ENCODE peak calls at places on chromosomes 12 and 14, in ten cellular contexts. W is AG04449, M is cardiac muscle cell, X is right lobe of liver, Q is A549, O is OCI-LY7, E is brain microvascular endothelial cell, B is left lung, G is transverse colon, A is pancreas. C is an unnamed sample.

GRCh38 chr12:1302471-1302870 is 291.9 kb downstream of the FBXL14 start:
- DNase-seq in W (no peak), M (no peak), X (no peak), Q (no peak), O (no peak), E (no peak), B (no peak), G (no peak), A (no peak), C (no peak)

GRCh38 chr14:99304208-99304607 is 32.2 kb upstream of the BCL11B start:
- DNase-seq in W (no peak), M (no peak), X (no peak), Q (no peak), O (no peak), E (no peak), B (no peak), G (no peak), A (no peak), C (no peak)

GRCh38 chr14:92439551-92440344 is 73.8 kb upstream of the RIN3 start:
- DNase-seq in W (no peak), M (peak), X (no peak), Q (no peak), O (peak), E (no peak), B (no peak), G (no peak), A (no peak), C (no peak)

GRCh38 chr12:98355322-98355721 is 160.1 kb upstream of the TMPO start:
- DNase-seq in W (peak), M (no peak), X (no peak), Q (peak), O (no peak), E (peak), B (no peak), G (no peak), A (no peak), C (no peak)

GRCh38 chr12:114743289-114743688 is 59.3 kb upstream of the TBX3 start:
- DNase-seq in W (no peak), M (no peak), X (no peak), Q (no peak), O (no peak), E (no peak), B (no peak), G (no peak), A (no peak), C (no peak)

GRCh38 chr14:32252030-32252670 is 49.1 kb upstream of the RNU6-8 start:
- DNase-seq in W (no peak), M (peak), X (no peak), Q (peak), O (peak), E (peak), B (no peak), G (peak), A (peak), C (no peak)

GRCh38 chr14:52834440-52834842 is 43.0 kb upstream of the GNPNAT1 start:
- DNase-seq in W (peak), M (no peak), X (no peak), Q (peak), O (no peak), E (peak), B (no peak), G (no peak), A (no peak), C (peak)

GRCh38 chr12:24820872-24821271 is 128.0 kb downstream of the BCAT1 start:
- DNase-seq in W (no peak), M (no peak), X (no peak), Q (no peak), O (no peak), E (peak), B (no peak), G (no peak), A (peak), C (peak)

GRCh38 chr12:63410197-63410596 is 258.1 kb downstream of the DPY19L2 start:
- DNase-seq in W (no peak), M (no peak), X (no peak), Q (no peak), O (no peak), E (no peak), B (no peak), G (no peak), A (no peak), C (no peak)

GRCh38 chr14:54488318-54488645 is 498 bp downstream of the GMFB start:
- DNase-seq in W (no peak), M (no peak), X (no peak), Q (no peak), O (peak), E (no peak), B (no peak), G (no peak), A (no peak), C (no peak)

GRCh38 chr14:30994681-30995620 is 30.5 kb upstream of the AP4S1 start:
- DNase-seq in W (no peak), M (no peak), X (no peak), Q (no peak), O (no peak), E (no peak), B (no peak), G (no peak), A (no peak), C (no peak)

GRCh38 chr12:114762490-114763110 is 78.6 kb upstream of the TBX3 start:
- DNase-seq in W (no peak), M (no peak), X (no peak), Q (no peak), O (no peak), E (peak), B (no peak), G (no peak), A (no peak), C (peak)

GRCh38 chr12:50620050-50620974 is 115.5 kb downstream of the DIP2B start:
- DNase-seq in W (peak), M (peak), X (no peak), Q (no peak), O (no peak), E (peak), B (no peak), G (no peak), A (no peak), C (peak)

GRCh38 chr12:62860501-62861156 is 74.3 kb downstream of the PPM1H start:
- DNase-seq in W (no peak), M (no peak), X (no peak), Q (no peak), O (no peak), E (peak), B (no peak), G (no peak), A (no peak), C (no peak)

GRCh38 chr12:124524231-124524925 is 43.0 kb downstream of the NCOR2 start:
- DNase-seq in W (no peak), M (no peak), X (no peak), Q (peak), O (no peak), E (peak), B (no peak), G (no peak), A (no peak), C (no peak)

GRCh38 chr12:55716582-55717396 is 943 bp downstream of the BLOC1S1 start:
- DNase-seq in W (no peak), M (no peak), X (no peak), Q (no peak), O (no peak), E (no peak), B (no peak), G (no peak), A (no peak), C (no peak)

GRCh38 chr12:54160050-54160449 is 28.7 kb downstream of the SMUG1 start:
- DNase-seq in W (no peak), M (no peak), X (no peak), Q (no peak), O (no peak), E (no peak), B (no peak), G (no peak), A (no peak), C (no peak)

GRCh38 chr14:85416771-85417170 is 113.2 kb upstream of the FLRT2 start:
- DNase-seq in W (no peak), M (no peak), X (no peak), Q (peak), O (no peak), E (peak), B (no peak), G (no peak), A (no peak), C (peak)

GRCh38 chr12:48794870-48795269 is 6.0 kb upstream of the ADCY6 start:
- DNase-seq in W (no peak), M (no peak), X (no peak), Q (no peak), O (no peak), E (no peak), B (no peak), G (no peak), A (no peak), C (no peak)

GRCh38 chr14:104694991-104695659 is 5.7 kb downstream of the INF2 start:
- DNase-seq in W (no peak), M (no peak), X (peak), Q (no peak), O (no peak), E (no peak), B (no peak), G (peak), A (no peak), C (no peak)

GRCh38 chr14:69750495-69750894 is 16.4 kb upstream of the SRSF5 start:
- DNase-seq in W (no peak), M (no peak), X (no peak), Q (no peak), O (no peak), E (no peak), B (no peak), G (no peak), A (no peak), C (no peak)

GRCh38 chr14:93136009-93136408 is 20.3 kb upstream of the ITPK1 start:
- DNase-seq in W (no peak), M (no peak), X (no peak), Q (no peak), O (no peak), E (no peak), B (no peak), G (no peak), A (peak), C (no peak)

GRCh38 chr14:77653473-77653872 is 37.0 kb upstream of the SPTLC2 start:
- DNase-seq in W (no peak), M (no peak), X (no peak), Q (no peak), O (peak), E (no peak), B (no peak), G (no peak), A (no peak), C (no peak)

GRCh38 chr12:89160716-89161123 is 191.6 kb downstream of the DUSP6 start:
- DNase-seq in W (no peak), M (no peak), X (peak), Q (no peak), O (no peak), E (peak), B (peak), G (peak), A (peak), C (peak)

GRCh38 chr14:91008759-91009409 is 51.6 kb downstream of the RPS6KA5 start:
- DNase-seq in W (no peak), M (no peak), X (no peak), Q (no peak), O (no peak), E (no peak), B (no peak), G (no peak), A (no peak), C (no peak)

GRCh38 chr14:101216725-101217463 is 313.4 kb upstream of the RTL1 start:
- DNase-seq in W (no peak), M (no peak), X (peak), Q (no peak), O (no peak), E (no peak), B (no peak), G (no peak), A (no peak), C (no peak)

GRCh38 chr14:101215936-101216335 is 312.4 kb upstream of the RTL1 start:
- DNase-seq in W (no peak), M (no peak), X (no peak), Q (no peak), O (no peak), E (no peak), B (peak), G (peak), A (no peak), C (no peak)

GRCh38 chr14:101217972-101218371 is 314.4 kb upstream of the RTL1 start:
- DNase-seq in W (no peak), M (no peak), X (no peak), Q (no peak), O (no peak), E (no peak), B (no peak), G (no peak), A (no peak), C (no peak)

GRCh38 chr14:101219896-101220703 is 316.6 kb upstream of the RTL1 start:
- DNase-seq in W (no peak), M (no peak), X (no peak), Q (no peak), O (no peak), E (no peak), B (no peak), G (no peak), A (no peak), C (no peak)

GRCh38 chr14:101215266-101215665 is 311.7 kb upstream of the RTL1 start:
- DNase-seq in W (no peak), M (no peak), X (no peak), Q (no peak), O (no peak), E (no peak), B (no peak), G (no peak), A (no peak), C (no peak)
- H3K4me3 ChIP-seq in W (no peak), M (no peak), X (no peak), Q (no peak), O (no peak), E (no peak), B (no peak), G (no peak), A (no peak), C (no peak)

DNA sequence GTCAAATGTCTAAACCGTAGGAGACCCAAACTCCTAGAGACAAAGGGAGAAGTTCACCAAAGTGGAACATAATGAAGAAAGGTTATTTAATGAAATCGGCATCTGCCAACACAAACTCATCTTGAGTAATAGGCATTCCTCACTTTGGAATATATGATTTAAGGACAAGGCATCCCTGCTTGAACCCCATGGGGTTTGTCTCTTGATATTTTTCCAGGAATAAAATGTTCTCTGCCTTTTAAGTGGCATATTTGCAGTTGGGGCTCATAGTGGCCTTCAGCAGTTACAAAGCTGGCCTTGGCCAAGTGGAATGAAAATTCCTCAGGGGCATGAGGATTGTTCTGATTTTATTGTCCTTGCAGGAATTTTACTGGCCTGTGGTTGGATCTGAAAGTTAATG is 7.1 kb downstream of the POP5 start:
- DNase-seq in W (no peak), M (no peak), X (no peak), Q (no peak), O (no peak), E (no peak), B (no peak), G (no peak), A (no peak), C (no peak)
- H3K4me3 ChIP-seq in W (no peak), M (no peak), X (no peak), Q (no peak), O (no peak), E (no peak), B (no peak), G (no peak), A (no peak), C (no peak)

GRCh38 chr14:103107941-103108748 is 13.6 kb downstream of the EXOC3L4 start:
- DNase-seq in W (no peak), M (no peak), X (no peak), Q (no peak), O (no peak), E (no peak), B (no peak), G (no peak), A (no peak), C (no peak)
- H3K4me3 ChIP-seq in W (no peak), M (no peak), X (no peak), Q (peak), O (no peak), E (no peak), B (no peak), G (no peak), A (no peak), C (no peak)

DNA sequence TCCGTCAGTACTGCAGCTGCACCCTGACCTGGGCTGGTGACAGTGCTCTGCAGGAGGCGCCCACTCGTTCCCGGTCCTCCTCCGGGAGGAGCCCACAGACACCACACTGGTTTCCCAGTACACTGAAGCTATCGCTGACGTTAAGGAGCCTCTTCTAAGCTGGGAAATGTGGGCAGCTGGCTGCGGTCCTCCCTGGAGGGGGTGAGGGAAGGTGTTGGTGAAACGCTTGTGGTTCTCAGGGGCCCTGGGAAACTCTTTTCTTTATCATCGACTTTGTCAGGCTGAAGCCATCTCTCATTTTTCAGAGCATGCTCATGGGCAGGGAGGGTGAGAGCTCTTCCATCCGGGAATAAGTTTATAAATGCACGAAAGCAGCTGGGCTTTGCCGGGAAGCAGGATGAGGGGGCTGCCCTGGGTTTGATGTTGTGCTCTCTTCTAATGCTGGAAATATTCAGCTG is 176.0 kb downstream of the CHST11 start:
- DNase-seq in W (peak), M (no peak), X (no peak), Q (no peak), O (no peak), E (peak), B (no peak), G (no peak), A (no peak), C (peak)
- H3K4me3 ChIP-seq in W (no peak), M (no peak), X (no peak), Q (no peak), O (no peak), E (no peak), B (no peak), G (no peak), A (no peak), C (no peak)

DNA sequence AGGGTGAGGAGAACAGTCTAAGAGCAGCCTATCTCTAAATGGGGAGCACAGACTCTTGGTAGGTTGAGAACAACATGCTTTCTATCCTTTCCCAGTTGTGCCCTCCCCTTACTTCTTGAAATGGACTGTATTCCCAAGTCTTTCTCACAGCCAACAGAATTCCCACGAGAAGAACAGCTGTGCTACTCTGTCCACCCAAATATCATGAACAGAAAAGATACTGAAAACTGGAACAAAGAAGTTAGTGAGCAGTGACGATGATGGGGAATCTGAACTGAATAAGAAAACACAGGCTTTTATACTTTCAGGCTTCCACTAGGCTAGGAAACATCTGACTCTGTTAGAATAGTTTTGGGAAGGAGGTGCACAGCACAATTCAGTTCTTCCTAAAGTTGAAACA is 3.4 kb downstream of the NACA start:
- DNase-seq in W (no peak), M (no peak), X (no peak), Q (no peak), O (no peak), E (no peak), B (no peak), G (no peak), A (no peak), C (no peak)
- H3K4me3 ChIP-seq in W (no peak), M (no peak), X (no peak), Q (peak), O (peak), E (peak), B (no peak), G (no peak), A (peak), C (peak)